ENCODE peak calls at places on chromosomes 1 and 21, in four cellular contexts. Y is iPS DF 19.7, Z is head of caudate nucleus, M is stomach. K is an unnamed sample.

GRCh38 chr1:39900662-39901485 is 843 bp downstream of the MYCL start:
- DNase-seq in Y (no peak), Z (peak; percentile 72), M (peak; percentile 43), K (no peak)

GRCh38 chr1:162147760-162148159 is 78.3 kb downstream of the NOS1AP start:
- DNase-seq in Y (peak; percentile 74), Z (no peak), M (no peak), K (no peak)

GRCh38 chr1:195082183-195082582 is 1526.1 kb downstream of the KCNT2 start:
- DNase-seq in Y (no peak), Z (no peak), M (no peak), K (no peak)

GRCh38 chr1:91617242-91617837 is 116.7 kb downstream of the CDC7 start:
- DNase-seq in Y (peak; percentile 42), Z (no peak), M (no peak), K (no peak)

GRCh38 chr1:220330265-220330664 is 58.0 kb upstream of the RAB3GAP2 start:
- DNase-seq in Y (no peak), Z (no peak), M (no peak), K (no peak)

GRCh38 chr21:36860736-36861594 is 105.5 kb downstream of the HLCS start:
- DNase-seq in Y (no peak), Z (no peak), M (no peak), K (peak; percentile 3)

GRCh38 chr1:89762801-89763648 is 57.8 kb upstream of the LRRC8D start:
- DNase-seq in Y (peak; percentile 42), Z (peak; percentile 96), M (peak; percentile 84), K (no peak)

GRCh38 chr1:201461193-201461657 is 7.8 kb downstream of the PHLDA3 start:
- DNase-seq in Y (no peak), Z (peak; percentile 46), M (peak; percentile 61), K (peak; percentile 99)

GRCh38 chr1:87151500-87152421 is 176.9 kb upstream of the LMO4 start:
- DNase-seq in Y (no peak), Z (peak; percentile 89), M (peak; percentile 49), K (no peak)

GRCh38 chr21:31618696-31619430 is 40.6 kb upstream of the SOD1 start:
- DNase-seq in Y (no peak), Z (no peak), M (no peak), K (no peak)

GRCh38 chr1:91546301-91546581 is 45.6 kb downstream of the CDC7 start:
- DNase-seq in Y (no peak), Z (no peak), M (no peak), K (no peak)

GRCh38 chr21:42346866-42347600 is 3.8 kb downstream of the TFF2 start:
- DNase-seq in Y (no peak), Z (no peak), M (no peak), K (no peak)

GRCh38 chr1:109770331-109771095 is 6.8 kb upstream of the EPS8L3 start:
- DNase-seq in Y (no peak), Z (peak; percentile 89), M (peak; percentile 20), K (no peak)

GRCh38 chr1:183989078-183989577 is 48.4 kb downstream of the COLGALT2 start:
- DNase-seq in Y (no peak), Z (peak; percentile 63), M (no peak), K (peak; percentile 27)

GRCh38 chr1:169106921-169107672 is 607 bp downstream of the ATP1B1 start:
- DNase-seq in Y (no peak), Z (peak; percentile 65), M (no peak), K (no peak)

GRCh38 chr1:177857285-177857684 is 112.6 kb downstream of the SEC16B start:
- DNase-seq in Y (no peak), Z (no peak), M (no peak), K (no peak)

GRCh38 chr1:47189844-47190562 is at the start of gene PDZK1IP1:
- DNase-seq in Y (no peak), Z (peak; percentile 76), M (peak; percentile 96), K (peak; percentile 72)

GRCh38 chr1:178684111-178684510 is 40.9 kb upstream of the RALGPS2 start:
- DNase-seq in Y (no peak), Z (no peak), M (no peak), K (no peak)

GRCh38 chr1:86648255-86648654 is 56.1 kb upstream of the SH3GLB1 start:
- DNase-seq in Y (no peak), Z (no peak), M (no peak), K (peak; percentile 71)

GRCh38 chr1:245715970-245716369 is 561.2 kb downstream of the KIF26B start:
- DNase-seq in Y (no peak), Z (no peak), M (no peak), K (peak; percentile 91)

GRCh38 chr1:44926311-44926781 is 60.0 kb downstream of the EIF2B3 start:
- DNase-seq in Y (no peak), Z (no peak), M (no peak), K (no peak)

GRCh38 chr1:111576547-111576946 is 43.0 kb upstream of the RAP1A start:
- DNase-seq in Y (no peak), Z (no peak), M (peak; percentile 94), K (no peak)

GRCh38 chr1:207024202-207025143 is 8.1 kb downstream of the C1orf116 start:
- DNase-seq in Y (no peak), Z (no peak), M (peak; percentile 77), K (no peak)

GRCh38 chr1:94316183-94316582 is 78.8 kb upstream of the ARHGAP29 start:
- DNase-seq in Y (no peak), Z (no peak), M (no peak), K (no peak)

GRCh38 chr1:40385437-40386310 is 12.1 kb downstream of the SMAP2 start:
- DNase-seq in Y (no peak), Z (no peak), M (no peak), K (no peak)

GRCh38 chr1:221635305-221635704 is 106.6 kb downstream of the DUSP10 start:
- DNase-seq in Y (no peak), Z (no peak), M (no peak), K (no peak)

GRCh38 chr1:199273837-199274379 is 635.1 kb downstream of the PTPRC start:
- DNase-seq in Y (no peak), Z (no peak), M (peak; percentile 62), K (no peak)

GRCh38 chr1:19514391-19514831 is 29.1 kb upstream of the CAPZB start:
- DNase-seq in Y (no peak), Z (no peak), M (no peak), K (no peak)

GRCh38 chr1:55885619-55886018 is 670.5 kb upstream of the USP24 start:
- DNase-seq in Y (no peak), Z (no peak), M (no peak), K (no peak)

GRCh38 chr1:1924378-1924777 is 5.3 kb upstream of the TMEM52 start:
- DNase-seq in Y (no peak), Z (no peak), M (no peak), K (no peak)

GRCh38 chr1:86352096-86352495 is 44.0 kb downstream of the ODF2L start:
- DNase-seq in Y (no peak), Z (no peak), M (no peak), K (no peak)

GRCh38 chr21:41256771-41257702 is 59.6 kb upstream of the FAM3B start:
- DNase-seq in Y (no peak), Z (no peak), M (no peak), K (no peak)

GRCh38 chr1:175433586-175434267 is 241.2 kb upstream of the KIAA0040 start:
- DNase-seq in Y (no peak), Z (no peak), M (no peak), K (no peak)

GRCh38 chr1:86913399-86913895 is 479 bp downstream of the SELENOF start:
- DNase-seq in Y (no peak), Z (peak; percentile 55), M (peak; percentile 31), K (no peak)

GRCh38 chr1:109272831-109273547 is 10.0 kb downstream of the PSRC1 start:
- DNase-seq in Y (no peak), Z (no peak), M (no peak), K (no peak)

GRCh38 chr1:169105434-169106094 is 926 bp upstream of the ATP1B1 start:
- DNase-seq in Y (no peak), Z (peak; percentile 91), M (peak; percentile 96), K (no peak)

GRCh38 chr1:12040457-12041051 is 21.3 kb downstream of the MIIP start:
- DNase-seq in Y (no peak), Z (no peak), M (no peak), K (no peak)

GRCh38 chr1:235624751-235625192 is 24.8 kb downstream of the GNG4 start:
- DNase-seq in Y (no peak), Z (no peak), M (no peak), K (no peak)

GRCh38 chr1:182662121-182662890 is 22.1 kb downstream of the RGS8 start:
- DNase-seq in Y (peak; percentile 38), Z (peak; percentile 86), M (no peak), K (no peak)

GRCh38 chr1:212684076-212684475 is 15.6 kb downstream of the BATF3 start:
- DNase-seq in Y (no peak), Z (no peak), M (no peak), K (no peak)